ENCODE peak calls at places on chromosomes 6 and 20, in six cellular contexts. Y is astrocyte of the cerebellum, M is heart right ventricle, Z is kidney epithelial cell, S is astrocyte, Q is right lobe of liver. O is an unnamed sample.

GRCh38 chr6:5025911-5026819 is 22.3 kb upstream of the RPP40 start:
- DNase-seq in Z (peak; percentile 5), M (peak; percentile 64), S (peak; percentile 24), Q (peak; percentile 65), Y (no peak), O (no peak)

GRCh38 chr6:133890941-133891813 is 2.3 kb downstream of the TCF21 start:
- DNase-seq in Q (no peak), Y (no peak), S (no peak), M (peak; percentile 26), Z (no peak), O (no peak)

GRCh38 chr20:56352656-56353055 is 6.1 kb upstream of the FAM210B start:
- DNase-seq in S (no peak), M (no peak), Z (no peak), Q (no peak), Y (no peak), O (no peak)

GRCh38 chr20:50916257-50916656 is 15.0 kb downstream of the ADNP start:
- DNase-seq in Y (no peak), Z (peak; percentile 44), M (no peak), Q (no peak), S (peak; percentile 36), O (peak; percentile 68)

GRCh38 chr20:32463642-32464400 is 105.7 kb downstream of the ASXL1 start:
- DNase-seq in S (no peak), Z (no peak), Q (peak; percentile 86), M (no peak), Y (no peak), O (no peak)

GRCh38 chr6:28947831-28948270 is 24.1 kb upstream of the TRIM27 start:
- DNase-seq in Y (no peak), S (no peak), Z (no peak), Q (no peak), M (no peak), O (no peak)

GRCh38 chr20:14404515-14404914 is 67.1 kb upstream of the FLRT3 start:
- DNase-seq in S (no peak), M (no peak), Q (no peak), Y (no peak), Z (no peak), O (no peak)

GRCh38 chr20:41701596-41702350 is 83.6 kb upstream of the CHD6 start:
- DNase-seq in Y (no peak), Z (no peak), S (no peak), Q (no peak), M (no peak), O (no peak)

GRCh38 chr20:11195169-11195568 is 521.4 kb upstream of the JAG1 start:
- DNase-seq in S (no peak), M (peak; percentile 13), Z (no peak), Y (no peak), Q (no peak), O (no peak)

GRCh38 chr20:47956261-47956995 is 171.1 kb upstream of the SULF2 start:
- DNase-seq in M (peak; percentile 70), Y (peak; percentile 52), S (peak; percentile 64), Z (no peak), Q (no peak), O (no peak)

GRCh38 chr6:163645560-163645959 is 231.0 kb downstream of the QKI start:
- DNase-seq in Y (no peak), Q (no peak), M (no peak), S (peak; percentile 27), Z (no peak), O (no peak)

GRCh38 chr20:40776702-40777457 is 87.8 kb upstream of the MAFB start:
- DNase-seq in Q (no peak), Y (no peak), Z (no peak), S (no peak), M (no peak), O (no peak)

GRCh38 chr20:50765674-50766073 is 29.2 kb upstream of the BCAS4 start:
- DNase-seq in Q (no peak), Y (no peak), Z (no peak), M (no peak), S (no peak), O (no peak)

GRCh38 chr6:11830520-11830919 is 51.9 kb upstream of the ADTRP start:
- DNase-seq in Z (no peak), M (no peak), Q (no peak), Y (no peak), S (no peak), O (no peak)

GRCh38 chr6:19723533-19723932 is 113.6 kb upstream of the ID4 start:
- DNase-seq in M (no peak), Z (no peak), Y (peak; percentile 4), S (peak; percentile 69), Q (no peak), O (no peak)

GRCh38 chr6:128068110-128068460 is 167.2 kb upstream of the THEMIS start:
- DNase-seq in Q (no peak), S (no peak), M (peak; percentile 28), Z (no peak), Y (no peak), O (no peak)

GRCh38 chr20:34621383-34622367 is 55.2 kb downstream of the PIGU start:
- DNase-seq in Y (no peak), Z (no peak), Q (no peak), M (no peak), S (no peak), O (no peak)

GRCh38 chr6:75612921-75613534 is 11.3 kb downstream of the SENP6 start:
- DNase-seq in Y (no peak), M (no peak), Z (no peak), S (no peak), Q (no peak), O (no peak)

GRCh38 chr6:75609639-75610590 is 8.2 kb downstream of the SENP6 start:
- DNase-seq in Z (no peak), S (peak; percentile 77), Q (no peak), Y (peak; percentile 51), M (no peak), O (peak; percentile 40)

GRCh38 chr6:75612434-75612833 is 10.8 kb downstream of the SENP6 start:
- DNase-seq in Q (no peak), M (no peak), S (no peak), Y (no peak), Z (no peak), O (no peak)

GRCh38 chr6:75611702-75612375 is 10.2 kb downstream of the SENP6 start:
- DNase-seq in Q (no peak), Z (no peak), M (no peak), S (peak; percentile 26), Y (no peak), O (no peak)

GRCh38 chr6:75611011-75611701 is 9.5 kb downstream of the SENP6 start:
- DNase-seq in Q (no peak), S (peak; percentile 44), Y (peak; percentile 81), M (no peak), Z (no peak), O (no peak)
- H3K4me3 ChIP-seq in Q (no peak overlapping the region), S (no peak overlapping the region), Y (no peak overlapping the region), M (no peak overlapping the region), Z (no peak overlapping the region), O (no peak overlapping the region)

DNA sequence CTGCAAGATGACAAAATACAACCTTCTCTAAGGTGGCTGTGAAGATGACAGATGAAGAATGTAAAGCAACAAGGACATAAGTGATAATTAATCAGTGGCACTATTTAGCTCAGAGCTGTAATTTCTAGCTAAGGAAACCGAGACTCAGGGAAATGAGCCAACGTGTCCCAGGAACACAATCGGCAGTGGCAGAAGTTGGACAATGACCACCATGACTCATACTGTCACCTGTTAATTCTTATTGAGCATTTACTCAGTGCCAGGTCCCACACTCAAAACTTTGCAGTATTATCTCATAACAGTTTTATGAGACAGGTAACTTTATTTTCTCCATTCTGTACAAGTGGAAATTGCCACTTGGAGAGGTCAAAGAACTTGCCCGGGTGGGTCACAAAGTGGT is 55.8 kb downstream of the LAMA4 start:
- DNase-seq in Q (no peak), Z (no peak), S (no peak), Y (no peak), M (no peak), O (no peak)
- TF ChIP-seq CTCF in Q (no peak), Z (no peak), S (no peak), Y (no peak), M (no peak), O (no peak)

GRCh38 chr6:14084388-14084787 is 33.2 kb upstream of the CD83 start:
- DNase-seq in M (no peak), Z (no peak), Q (no peak), S (no peak), Y (no peak), O (no peak)
- H3K4me3 ChIP-seq in M (no peak overlapping the region), Z (no peak overlapping the region), Q (no peak overlapping the region), S (no peak overlapping the region), Y (no peak overlapping the region), O (no peak overlapping the region)

DNA sequence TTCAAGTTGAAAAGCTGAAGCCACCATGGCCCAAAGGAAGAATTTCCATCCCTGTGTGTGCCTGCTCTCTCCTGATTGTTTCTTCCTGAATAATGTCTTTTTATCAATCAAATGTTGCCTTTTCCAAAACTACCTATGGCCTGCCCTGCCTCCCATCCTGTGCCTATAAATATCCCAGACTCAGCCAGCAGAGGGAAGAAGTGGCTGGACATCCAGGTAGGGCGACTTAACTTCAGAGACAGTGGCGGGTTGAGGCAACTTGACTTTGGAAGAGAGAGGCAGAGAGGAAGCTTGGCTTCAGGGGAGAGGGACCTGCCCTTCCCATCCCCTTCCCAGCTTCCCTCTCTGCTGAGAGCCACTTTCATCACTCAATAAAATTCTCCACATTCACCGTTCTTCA is 133.0 kb downstream of the LCA5 start:
- DNase-seq in Y (no peak), M (no peak), Q (no peak), Z (no peak), S (no peak), O (no peak)
- TF ChIP-seq CTCF in Y (no peak), M (no peak), Q (no peak), Z (no peak), S (no peak), O (no peak)

GRCh38 chr6:113103618-113104390 is 753.3 kb upstream of the MARCKS start:
- DNase-seq in M (no peak), Q (no peak), Y (peak; percentile 57), Z (peak; percentile 51), S (peak; percentile 97), O (no peak)
- H3K4me3 ChIP-seq in M (no peak overlapping the region), Q (no peak overlapping the region), Y (no peak overlapping the region), Z (no peak overlapping the region), S (no peak overlapping the region), O (no peak overlapping the region)

GRCh38 chr6:135440087-135440792 is 57.3 kb downstream of the AHI1 start:
- DNase-seq in M (no peak), S (peak; percentile 16), Z (no peak), Q (no peak), Y (no peak), O (no peak)

GRCh38 chr6:135434095-135434494 is 63.4 kb downstream of the AHI1 start:
- DNase-seq in Q (no peak), S (no peak), M (no peak), Z (no peak), Y (no peak), O (no peak)

GRCh38 chr6:135439549-135439948 is 58.0 kb downstream of the AHI1 start:
- DNase-seq in S (no peak), Q (no peak), Z (no peak), Y (no peak), M (no peak), O (no peak)

DNA sequence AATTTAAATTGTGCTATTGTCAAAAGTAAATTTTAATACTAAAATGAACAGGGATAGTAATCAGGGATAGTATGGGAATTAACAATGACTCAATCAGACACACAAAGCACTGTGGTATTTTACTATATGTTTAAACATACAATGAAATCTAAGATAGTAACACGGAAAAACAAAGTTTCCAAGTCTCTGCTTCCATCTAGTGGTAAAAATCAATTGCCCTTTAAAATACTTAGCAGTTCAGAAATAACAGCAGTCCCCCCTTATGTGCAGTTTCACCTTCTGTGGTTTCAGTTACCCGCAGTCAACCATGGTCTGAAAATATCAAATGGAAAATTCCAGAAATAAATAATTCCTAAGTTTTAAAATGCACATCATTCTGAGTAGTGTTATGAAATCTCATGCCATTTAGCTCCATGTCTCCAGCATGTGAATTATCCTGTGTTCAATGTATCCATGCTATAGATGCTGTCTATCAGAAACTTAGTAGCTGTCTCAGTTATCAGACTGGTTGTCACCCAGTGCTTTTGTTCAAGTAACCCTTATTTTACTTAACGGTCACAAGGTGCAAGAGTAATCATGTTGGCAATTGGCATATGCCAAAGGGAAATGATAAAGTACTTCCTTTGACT is 58.5 kb downstream of the AHI1 start:
- DNase-seq in Q (no peak), M (no peak), Z (no peak), Y (no peak), S (no peak), O (no peak)
- TF ChIP-seq CTCF in Q (peak; percentile 31), M (peak; percentile 13), Z (peak; percentile 37), Y (peak; percentile 42), S (peak; percentile 53), O (peak; percentile 50)

O was measured in retinal pigment epithelial cell.